ENCODE peak calls at places on chromosome 13, in ten cellular contexts. X is H1, E is BJ, N is PC-9, P is tibial artery, B is breast epithelium, O is brain microvascular endothelial cell, L is uterus, I is GM23338, T is A673. A is an unnamed sample. For H3K27me3, the result is how much of the 10 kb centered on the place peaks cover.

GRCh38 chr13:37270206-37271001 is 164.9 kb upstream of the CSNK1A1L start:
- DNase-seq in X (no peak), P (no peak), L (no peak), B (no peak), E (no peak), I (peak), N (no peak), T (peak), O (no peak), A (no peak)

GRCh38 chr13:78827471-78827870 is 168.5 kb upstream of the OBI1 start:
- DNase-seq in B (no peak), P (no peak), X (no peak), E (no peak), N (no peak), T (no peak), O (no peak), L (no peak), I (peak), A (no peak)

GRCh38 chr13:78606471-78607408 is 3.4 kb upstream of the POU4F1 start:
- DNase-seq in P (no peak), I (peak), O (no peak), B (no peak), N (no peak), L (no peak), E (no peak), T (no peak), X (peak), A (no peak)

GRCh38 chr13:46372071-46372470 is 15.0 kb downstream of the RUBCNL start:
- DNase-seq in O (no peak), N (no peak), X (no peak), E (no peak), B (no peak), I (no peak), L (no peak), P (no peak), T (no peak), A (no peak)

GRCh38 chr13:78609464-78610205 is 6.3 kb upstream of the POU4F1 start:
- DNase-seq in I (peak), L (peak), B (no peak), X (peak), N (no peak), E (no peak), T (peak), O (no peak), P (no peak), A (no peak)

GRCh38 chr13:49058761-49059160 is 83.0 kb downstream of the FNDC3A start:
- DNase-seq in O (no peak), I (no peak), B (no peak), N (no peak), E (no peak), T (no peak), L (no peak), P (no peak), X (no peak), A (no peak)

GRCh38 chr13:94520001-94520400 is 40.5 kb upstream of the DCT start:
- DNase-seq in L (no peak), B (no peak), P (no peak), T (no peak), N (no peak), I (no peak), X (no peak), E (no peak), O (no peak), A (no peak)

GRCh38 chr13:26486550-26486949 is 70.9 kb upstream of the WASF3 start:
- DNase-seq in E (no peak), N (no peak), B (no peak), L (peak), X (no peak), T (no peak), I (no peak), P (no peak), O (no peak), A (peak)

GRCh38 chr13:101018720-101019119 is 344.1 kb upstream of the TMTC4 start:
- DNase-seq in O (peak), T (no peak), E (peak), X (no peak), I (no peak), B (no peak), P (no peak), L (no peak), N (peak), A (no peak)

GRCh38 chr13:95226476-95226875 is 74.8 kb downstream of the ABCC4 start:
- DNase-seq in O (no peak), X (no peak), L (no peak), E (no peak), I (no peak), T (no peak), P (no peak), N (no peak), B (no peak), A (no peak)

GRCh38 chr13:97223711-97224461 is 1.8 kb downstream of the MBNL2 start:
- DNase-seq in T (peak), I (peak), L (peak), P (peak), X (peak), E (peak), O (peak), B (peak), N (peak), A (no peak)

GRCh38 chr13:97224544-97225324 is 2.6 kb downstream of the MBNL2 start:
- DNase-seq in N (peak), B (peak), X (no peak), P (no peak), L (no peak), I (peak), O (peak), T (no peak), E (no peak), A (peak)

GRCh38 chr13:97221491-97221890 is 642 bp upstream of the MBNL2 start:
- DNase-seq in N (no peak), I (no peak), T (no peak), B (no peak), P (no peak), X (no peak), E (no peak), O (no peak), L (no peak), A (no peak)

GRCh38 chr13:97221989-97222700 is at the start of gene MBNL2:
- DNase-seq in N (peak), X (peak), O (peak), P (peak), B (peak), I (peak), T (peak), E (peak), L (peak), A (peak)

DNA sequence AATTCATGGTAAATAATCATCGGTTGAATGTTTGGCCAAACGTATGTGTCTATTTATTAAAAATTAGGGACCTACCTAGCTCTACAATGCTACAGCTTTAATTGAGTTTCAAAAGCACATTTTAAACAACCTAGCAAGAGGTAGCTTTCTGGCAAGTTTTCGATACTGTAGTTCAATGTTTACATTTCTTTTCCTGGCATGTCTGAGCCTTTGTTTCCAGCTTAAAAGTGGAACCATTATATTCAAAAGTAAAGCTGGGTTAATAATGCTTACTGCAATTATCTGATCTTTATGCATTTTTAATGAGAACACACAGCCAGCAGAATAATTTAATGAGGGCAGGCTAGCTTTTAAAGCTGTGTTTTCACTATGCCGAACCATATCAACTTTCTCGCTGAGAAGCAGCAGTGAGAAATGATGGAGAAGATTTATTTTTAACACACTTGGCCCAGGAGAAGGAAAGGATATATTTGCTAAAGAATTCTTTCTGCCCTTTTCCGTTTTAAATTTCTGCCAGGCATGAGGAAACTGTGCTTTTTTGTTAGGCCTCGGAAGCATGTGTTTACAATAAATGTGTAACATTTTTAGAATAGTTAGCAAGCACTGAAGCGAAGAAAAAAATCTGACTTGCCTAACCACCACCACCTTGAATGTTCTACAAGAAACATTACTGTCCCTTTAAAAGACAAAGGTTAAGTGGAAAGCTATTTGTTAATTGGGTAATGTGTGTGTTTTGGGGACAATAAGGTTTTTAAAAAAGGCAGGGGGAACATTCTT is 989 bp downstream of the MBNL2 start:
- DNase-seq in O (no peak), T (peak), B (no peak), N (peak), E (no peak), P (no peak), L (no peak), X (no peak), I (peak), A (no peak)
- H3K27me3 ChIP-seq in O (under half), T (under half), B (under half), N (under half), E (under half), P (under half), L (under half), X (under half), I (half or more), A (under half)

DNA sequence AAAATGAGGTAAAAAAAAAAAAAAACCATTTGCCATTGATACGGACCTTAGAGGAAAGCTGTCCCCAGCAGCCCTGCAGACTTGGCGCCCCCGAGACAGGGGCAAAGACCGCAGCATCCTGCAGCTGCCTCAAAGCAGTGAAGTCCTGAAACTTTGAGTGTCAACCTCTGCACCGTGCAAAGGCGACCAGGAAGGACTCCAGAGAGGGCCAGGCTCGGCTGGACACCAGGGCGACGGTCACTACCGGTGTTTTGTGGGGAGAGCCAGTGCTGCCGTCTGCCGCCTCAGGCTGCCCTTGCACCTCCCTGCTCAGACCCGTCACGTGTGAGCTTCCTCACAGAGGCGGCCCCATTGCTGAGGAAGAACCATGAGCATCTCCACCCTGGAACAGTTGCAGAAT is 146.7 kb upstream of the SPACA7 start:
- DNase-seq in B (no peak), X (no peak), I (no peak), L (no peak), T (no peak), P (peak), O (no peak), N (no peak), E (no peak), A (no peak)
- TF ChIP-seq CTCF in B (no peak), X (no peak), I (no peak), L (no peak), T (no peak), P (no peak), O (no peak), N (no peak), E (no peak), A (no peak)

DNA sequence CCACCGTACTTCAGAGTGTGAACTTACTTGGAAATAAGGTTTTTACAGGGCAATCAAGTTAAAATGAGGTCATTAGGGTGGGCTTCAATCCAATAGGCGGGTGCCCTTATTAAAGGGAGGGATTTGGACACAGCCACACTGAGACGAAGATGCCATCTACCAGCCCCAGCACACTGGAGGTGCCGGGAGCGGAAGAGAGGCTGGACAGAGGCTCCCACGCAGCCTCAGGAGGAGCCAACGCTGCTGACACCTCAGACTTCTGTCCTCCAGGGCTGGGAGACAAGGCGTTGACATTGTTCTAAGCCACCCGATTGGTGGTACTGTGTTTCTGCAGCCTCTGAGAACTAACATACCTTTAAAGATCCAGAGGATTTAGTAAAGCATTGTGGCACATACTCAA is 12.6 kb upstream of the RAB20 start:
- DNase-seq in N (no peak), P (no peak), X (no peak), O (no peak), T (no peak), L (no peak), I (no peak), E (no peak), B (no peak), A (no peak)
- H3K27me3 ChIP-seq in N (under half), P (under half), X (under half), O (under half), T (under half), L (under half), I (under half), E (under half), B (under half), A (under half)

GRCh38 chr13:35957996-35958395 is 173.2 kb downstream of the DCLK1 start:
- DNase-seq in O (no peak), P (no peak), N (no peak), I (no peak), X (no peak), T (no peak), B (no peak), L (no peak), E (no peak), A (no peak)
- TF ChIP-seq CTCF in O (no peak), P (no peak), N (no peak), I (no peak), X (no peak), T (no peak), B (no peak), L (no peak), E (no peak), A (no peak)

GRCh38 chr13:112064222-112064621 is 2.7 kb upstream of the SOX1 start:
- DNase-seq in P (no peak), I (no peak), L (no peak), N (no peak), E (no peak), B (no peak), T (no peak), O (no peak), X (no peak), A (no peak)

GRCh38 chr13:112062619-112063308 is 4.2 kb upstream of the SOX1 start:
- DNase-seq in L (no peak), E (no peak), T (no peak), P (no peak), N (no peak), X (peak), I (peak), O (no peak), B (no peak), A (no peak)

GRCh38 chr13:112063309-112063626 is 3.7 kb upstream of the SOX1 start:
- DNase-seq in E (no peak), O (no peak), B (no peak), I (no peak), N (no peak), T (no peak), X (peak), P (no peak), L (no peak), A (no peak)

GRCh38 chr13:112062047-112062618 is 4.8 kb upstream of the SOX1 start:
- DNase-seq in B (no peak), L (no peak), X (peak), N (no peak), E (no peak), T (no peak), I (no peak), O (no peak), P (no peak), A (no peak)

GRCh38 chr13:112063807-112064206 is 3.1 kb upstream of the SOX1 start:
- DNase-seq in L (no peak), N (no peak), I (no peak), O (no peak), T (no peak), X (no peak), E (no peak), P (no peak), B (no peak), A (no peak)
- H3K27me3 ChIP-seq in L (under half), N (half or more), I (half or more), O (half or more), T (half or more), X (half or more), E (under half), P (under half), B (half or more), A (half or more)

DNA sequence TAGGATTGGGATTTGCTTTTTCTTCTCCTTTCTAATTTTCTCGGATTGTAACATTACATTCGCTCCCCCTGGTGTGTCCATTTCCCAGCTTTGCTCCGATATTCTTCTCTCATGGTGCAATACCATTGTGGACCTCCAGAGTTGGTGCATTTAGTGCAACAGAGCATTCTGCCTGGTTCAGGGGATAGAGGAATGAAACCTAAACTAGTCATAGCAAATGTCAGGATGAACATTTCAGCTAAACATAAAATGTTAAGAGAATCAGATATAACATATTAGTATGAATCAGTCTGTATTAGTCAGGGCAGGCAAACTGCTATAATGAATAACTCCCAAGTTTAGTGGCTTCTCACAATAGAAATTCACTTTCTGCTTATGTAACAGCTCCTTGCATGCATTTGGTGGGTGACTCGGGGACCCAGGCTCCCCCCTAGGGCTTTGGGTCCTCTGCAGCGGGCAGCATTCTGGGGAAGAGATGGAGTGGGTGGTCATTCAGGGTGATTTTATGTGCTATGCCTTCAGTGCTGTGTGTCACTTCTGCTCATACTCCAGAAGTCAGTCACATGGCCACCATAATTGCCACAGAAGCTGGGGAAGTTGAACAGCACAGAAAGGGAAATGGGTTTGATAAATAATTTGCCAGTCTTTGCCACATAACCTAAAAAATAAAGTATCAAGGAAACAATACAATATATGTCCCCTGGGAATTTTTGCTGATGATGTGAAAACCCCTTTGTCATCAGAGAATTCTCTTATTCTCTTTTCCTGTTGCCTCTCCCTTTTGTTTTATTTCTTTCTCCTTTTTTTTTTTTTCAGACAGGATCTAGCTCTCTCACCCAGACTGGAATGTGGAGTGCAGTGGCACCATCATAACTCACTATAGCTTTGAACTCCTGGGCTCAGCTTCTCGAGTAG is 111.0 kb downstream of the HSPH1 start:
- DNase-seq in L (no peak), X (no peak), N (no peak), O (no peak), E (no peak), P (peak), B (no peak), T (peak), I (no peak), A (no peak)
- TF ChIP-seq CTCF in L (no peak), X (no peak), N (no peak), O (peak), E (peak), P (peak), B (no peak), T (peak), I (no peak), A (no peak)